ENCODE peak calls at places on chromosomes 5 and 9, in six cellular contexts. A is astrocyte of the cerebellum, Z is AG04450, L is body of pancreas, Q is transverse colon, Y is bronchial epithelial cell. U is an unnamed sample.

GRCh38 chr9:128107971-128108783 is 19.4 kb downstream of the PTGES2 start:
- DNase-seq in Q (no peak), L (no peak), Y (no peak), Z (no peak), A (no peak), U (no peak)

GRCh38 chr5:66223637-66224036 is 79.5 kb downstream of the SREK1 start:
- DNase-seq in L (no peak), Z (no peak), A (no peak), Q (no peak), Y (no peak), U (no peak)

GRCh38 chr5:43646997-43647396 is 44.0 kb downstream of the NNT start:
- DNase-seq in L (no peak), A (no peak), Q (no peak), Y (no peak), Z (no peak), U (no peak)

GRCh38 chr9:36729902-36730301 is 157.2 kb downstream of the MELK start:
- DNase-seq in Q (no peak), A (no peak), L (no peak), Z (no peak), Y (no peak), U (no peak)

GRCh38 chr5:56494300-56494704 is 261.2 kb upstream of the ANKRD55 start:
- DNase-seq in L (no peak), A (no peak), Z (no peak), Q (no peak), Y (no peak), U (no peak)

GRCh38 chr9:34089311-34089710 is 37.2 kb downstream of the DCAF12 start:
- DNase-seq in A (peak), Y (no peak), Z (no peak), L (no peak), Q (no peak), U (no peak)

GRCh38 chr5:102196481-102196880 is 99.6 kb downstream of the SLCO4C1 start:
- DNase-seq in A (no peak), Q (no peak), Z (no peak), Y (no peak), L (no peak), U (no peak)

GRCh38 chr9:133529457-133529856 is 4.7 kb upstream of the MYMK start:
- DNase-seq in A (no peak), L (no peak), Q (no peak), Z (no peak), Y (no peak), U (no peak)

GRCh38 chr9:93669116-93669957 is 93.0 kb downstream of the PHF2 start:
- DNase-seq in L (peak), Q (peak), Z (no peak), A (no peak), Y (no peak), U (no peak)

GRCh38 chr9:87554177-87554940 is 56.7 kb downstream of the DAPK1 start:
- DNase-seq in Y (no peak), Z (no peak), A (no peak), L (no peak), Q (no peak), U (peak)

GRCh38 chr5:541148-541887 is 17.1 kb upstream of the SLC9A3 start:
- DNase-seq in Q (peak), Z (no peak), A (no peak), Y (no peak), L (peak), U (no peak)

GRCh38 chr9:21031091-21031817 is at the start of gene HACD4:
- DNase-seq in Q (peak), L (peak), Y (peak), A (no peak), Z (no peak), U (no peak)

GRCh38 chr9:33153666-33154065 is 13.5 kb downstream of the B4GALT1 start:
- DNase-seq in Q (no peak), Z (no peak), A (no peak), L (no peak), Y (no peak), U (no peak)

GRCh38 chr9:89095755-89096154 is 82.9 kb downstream of the SHC3 start:
- DNase-seq in Z (no peak), Q (no peak), L (no peak), Y (no peak), A (no peak), U (no peak)

GRCh38 chr9:92706218-92706940 is 36.4 kb upstream of the IPPK start:
- DNase-seq in L (no peak), A (no peak), Q (no peak), Y (peak), Z (no peak), U (no peak)

GRCh38 chr9:95573463-95573862 is 56.7 kb upstream of the PTCH1 start:
- DNase-seq in Z (no peak), L (no peak), A (no peak), Q (no peak), Y (no peak), U (no peak)

GRCh38 chr9:78871452-78872331 is 574.8 kb downstream of the PSAT1 start:
- DNase-seq in Y (peak), A (peak), Z (peak), Q (no peak), L (peak), U (peak)

GRCh38 chr5:170112876-170113516 is 7.3 kb downstream of the FOXI1 start:
- DNase-seq in L (no peak), Z (no peak), Y (no peak), Q (no peak), A (no peak), U (no peak)

GRCh38 chr5:85249204-85249603 is 864.5 kb upstream of the EDIL3 start:
- DNase-seq in Y (no peak), A (no peak), Z (no peak), L (no peak), Q (no peak), U (no peak)

GRCh38 chr5:175718401-175719108 is 60.7 kb downstream of the HRH2 start:
- DNase-seq in Y (peak), L (peak), A (no peak), Z (no peak), Q (peak), U (no peak)

GRCh38 chr5:39209924-39210323 is 9.4 kb downstream of the FYB1 start:
- DNase-seq in A (no peak), Q (peak), L (no peak), Y (no peak), Z (no peak), U (no peak)

GRCh38 chr5:1285141-1285540 is 9.7 kb downstream of the TERT start:
- DNase-seq in L (no peak), Z (no peak), Y (no peak), Q (no peak), A (no peak), U (no peak)

GRCh38 chr9:98427491-98427890 is 172.0 kb upstream of the TBC1D2 start:
- DNase-seq in Y (no peak), Q (no peak), L (no peak), A (no peak), Z (no peak), U (no peak)

GRCh38 chr5:4216142-4216541 is 620.5 kb downstream of the IRX1 start:
- DNase-seq in Y (no peak), Q (no peak), L (no peak), A (no peak), Z (no peak), U (no peak)

GRCh38 chr5:100746730-100747129 is 156.4 kb downstream of the ST8SIA4 start:
- DNase-seq in Y (no peak), A (no peak), L (no peak), Z (no peak), Q (no peak), U (no peak)

GRCh38 chr9:109452761-109453160 is 45.3 kb downstream of the PTPN3 start:
- DNase-seq in A (no peak), Y (peak), Q (no peak), L (no peak), Z (no peak), U (peak)

GRCh38 chr9:117714282-117714681 is 10.1 kb downstream of the TLR4 start:
- DNase-seq in A (no peak), Z (no peak), Y (no peak), Q (no peak), L (no peak), U (no peak)

GRCh38 chr5:80516826-80517225 is 28.9 kb downstream of the FAM151B start:
- DNase-seq in Q (no peak), L (no peak), A (peak), Y (peak), Z (peak), U (peak)

GRCh38 chr5:76819851-76820280 is 1.0 kb downstream of the F2RL1 start:
- DNase-seq in Z (no peak), Y (no peak), L (peak), A (no peak), Q (peak), U (no peak)

GRCh38 chr5:78472469-78473106 is 112.2 kb downstream of the SCAMP1 start:
- DNase-seq in Z (no peak), L (no peak), Q (no peak), A (no peak), Y (no peak), U (no peak)

DNA sequence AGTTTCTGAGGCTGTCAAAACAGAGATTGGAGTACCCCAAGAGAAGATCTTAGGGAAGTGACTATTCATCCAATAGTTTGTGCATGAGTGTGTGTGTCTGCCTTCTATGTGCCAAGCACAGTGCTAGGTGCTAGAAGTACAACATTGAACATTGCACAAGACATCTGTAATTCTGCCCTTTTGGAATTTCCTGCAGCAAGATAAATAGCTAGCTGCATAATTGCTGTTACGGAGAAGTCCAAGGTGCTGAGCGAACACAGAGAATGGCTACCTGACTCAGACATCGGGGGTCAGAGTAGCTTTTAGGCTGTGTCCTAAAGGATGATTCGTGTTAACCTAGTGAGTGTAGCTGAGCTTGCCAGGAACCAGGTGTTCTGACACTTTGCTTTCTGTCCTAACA is 44.8 kb downstream of the PAPPA start:
- DNase-seq in Q (no peak), Z (no peak), Y (peak), L (no peak), A (no peak), U (no peak)
- H3K4me3 ChIP-seq in Q (no peak), Z (no peak), Y (no peak), L (no peak), A (no peak), U (no peak)

GRCh38 chr5:36943584-36943983 is 67.0 kb downstream of the NIPBL start:
- DNase-seq in L (no peak), A (no peak), Q (no peak), Y (no peak), Z (no peak), U (no peak)

GRCh38 chr5:36946101-36946500 is 69.5 kb downstream of the NIPBL start:
- DNase-seq in Q (no peak), Z (no peak), L (no peak), A (no peak), Y (no peak), U (no peak)

GRCh38 chr5:36944024-36944423 is 67.5 kb downstream of the NIPBL start:
- DNase-seq in Q (no peak), L (no peak), Y (no peak), A (no peak), Z (no peak), U (no peak)

GRCh38 chr5:36945687-36946086 is 69.1 kb downstream of the NIPBL start:
- DNase-seq in Z (no peak), A (no peak), Q (no peak), Y (no peak), L (no peak), U (no peak)

GRCh38 chr5:36944607-36945225 is 68.1 kb downstream of the NIPBL start:
- DNase-seq in Z (peak), L (no peak), Y (peak), Q (no peak), A (peak), U (peak)
- TF ChIP-seq CTCF in Z (peak), L (peak), Y (peak), Q (peak), A (no peak), U (peak)

DNA sequence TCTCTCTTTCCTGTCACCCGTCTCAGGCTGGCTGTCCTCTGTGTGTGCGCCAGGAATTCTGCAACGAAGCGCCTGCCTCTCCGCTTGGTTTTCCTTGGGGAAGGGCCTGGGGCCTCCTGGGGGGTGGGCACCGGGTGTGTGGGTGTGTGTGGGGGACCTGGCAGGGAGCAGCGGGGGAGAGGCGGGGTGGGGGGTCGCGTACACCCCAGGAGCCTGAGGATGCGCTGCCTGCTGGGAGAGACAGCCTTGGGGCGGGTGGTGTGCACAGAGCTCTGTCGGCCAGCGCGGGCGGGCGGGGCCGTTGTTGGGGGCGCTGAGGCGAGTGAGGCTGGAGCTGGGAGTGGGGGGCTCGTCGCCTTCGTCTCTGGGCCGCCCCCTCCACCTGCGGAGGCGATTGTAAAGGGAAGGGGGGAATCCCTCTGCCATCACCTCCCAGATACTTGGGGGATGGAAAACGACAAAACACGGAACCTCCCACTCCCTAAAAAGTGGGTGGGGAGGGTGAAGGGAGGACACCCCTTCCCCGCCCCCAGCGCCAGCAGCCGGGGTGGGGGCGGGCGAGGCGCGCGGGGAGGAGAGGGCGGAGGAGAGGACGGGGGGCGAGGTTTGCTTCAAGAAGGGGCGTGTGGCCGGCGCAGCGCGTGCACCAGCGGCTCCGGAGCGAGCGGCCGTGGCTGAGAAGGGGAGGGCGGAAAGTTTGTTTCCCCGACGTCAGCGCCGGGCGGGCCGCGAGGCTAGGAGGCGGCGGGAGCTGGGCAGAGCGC is at the start of gene PRRX2:
- DNase-seq in Q (no peak), Y (no peak), Z (no peak), A (no peak), L (no peak), U (no peak)
- H3K4me3 ChIP-seq in Q (peak), Y (no peak), Z (peak), A (peak), L (no peak), U (peak)

GRCh38 chr5:74641014-74641777 is 668 bp upstream of the ENC1 start:
- DNase-seq in Z (no peak), Q (peak), L (peak), Y (peak), A (no peak), U (no peak)

GRCh38 chr5:74639538-74640449 is 734 bp downstream of the ENC1 start:
- DNase-seq in A (no peak), Q (peak), Y (no peak), L (peak), Z (no peak), U (no peak)

GRCh38 chr5:74638776-74639537 is 1.6 kb downstream of the ENC1 start:
- DNase-seq in A (no peak), Y (peak), Q (no peak), L (no peak), Z (peak), U (no peak)

GRCh38 chr5:74641778-74642542 is 1.4 kb upstream of the ENC1 start:
- DNase-seq in Y (peak), Z (peak), L (peak), Q (peak), A (peak), U (peak)

GRCh38 chr5:74640450-74641013 is at the start of gene ENC1:
- DNase-seq in Z (peak), Y (peak), A (peak), Q (peak), L (peak), U (no peak)
- TF ChIP-seq CTCF in Z (peak), Y (peak), A (peak), Q (peak), L (peak), U (peak)

U was measured in AG09309.